ENCODE peak calls at places on chromosomes 3 and 15, in four cellular contexts. U is K562, R is endothelial cell of umbilical vein, P is GM12878. O is an unnamed sample.

GRCh38 chr3:188220988-188221818 is 67.2 kb downstream of the LPP start:
- DNase-seq in R (no peak), U (no peak), P (no peak), O (peak; percentile 76)

GRCh38 chr15:67097424-67097823 is 32.0 kb downstream of the SMAD3 start:
- DNase-seq in P (no peak), U (no peak), R (no peak), O (no peak)

GRCh38 chr3:107589454-107589853 is 66.7 kb downstream of the BBX start:
- DNase-seq in R (no peak), U (no peak), P (peak; percentile 55), O (no peak)

GRCh38 chr3:141050576-141050912 is 603 bp upstream of the SPSB4 start:
- DNase-seq in P (no peak), U (no peak), R (no peak), O (no peak)

GRCh38 chr15:71595846-71596553 is 214.4 kb upstream of the NR2E3 start:
- DNase-seq in R (no peak), U (no peak), P (no peak), O (peak; percentile 21)

GRCh38 chr3:137809523-137809922 is 45.4 kb downstream of the SOX14 start:
- DNase-seq in U (no peak), P (no peak), R (no peak), O (no peak)

GRCh38 chr3:19202303-19202702 is 54.0 kb downstream of the KCNH8 start:
- DNase-seq in P (no peak), R (no peak), U (no peak), O (no peak)

GRCh38 chr3:123312331-123313265 is 110.9 kb downstream of the SEC22A start:
- DNase-seq in R (no peak), P (no peak), U (no peak), O (peak; percentile 4)

GRCh38 chr15:67746022-67746421 is 79.3 kb upstream of the SKOR1 start:
- DNase-seq in U (no peak), R (no peak), P (no peak), O (peak; percentile 36)

GRCh38 chr3:111241960-111242359 is 170.3 kb downstream of the NECTIN3 start:
- DNase-seq in U (no peak), P (no peak), R (no peak), O (no peak)
- TF ChIP-seq FOS in U (no peak), P (no peak), R (no peak), O (no peak)

DNA sequence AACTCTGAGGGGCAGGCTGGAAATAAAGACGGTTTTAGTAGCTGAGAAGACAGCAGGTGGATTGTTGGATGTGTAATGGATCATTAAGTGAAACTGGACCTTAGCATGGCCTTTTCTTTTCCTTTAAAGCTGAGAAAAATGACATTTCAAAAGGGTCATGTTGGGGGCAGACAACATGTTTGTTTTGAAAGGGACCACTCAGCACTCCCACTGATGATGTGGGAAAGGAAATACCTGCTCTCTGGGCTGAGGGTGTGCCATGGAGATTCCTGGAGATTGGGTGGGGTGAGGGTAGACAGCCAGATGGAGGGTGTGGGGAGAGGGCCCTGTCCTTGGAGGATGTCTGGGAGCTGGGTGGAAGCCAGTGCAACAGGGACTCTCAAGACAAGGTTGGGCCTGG is 38.4 kb downstream of the ANAPC13 start:
- DNase-seq in P (no peak), R (peak; percentile 54), U (no peak), O (no peak)
- TF ChIP-seq FOS in P (no peak), R (no peak), U (no peak), O (no peak)

GRCh38 chr3:81326245-81326644 is 435.2 kb downstream of the GBE1 start:
- DNase-seq in P (no peak), U (no peak), R (no peak), O (no peak)
- TF ChIP-seq FOS in P (no peak), U (no peak), R (no peak), O (no peak)

DNA sequence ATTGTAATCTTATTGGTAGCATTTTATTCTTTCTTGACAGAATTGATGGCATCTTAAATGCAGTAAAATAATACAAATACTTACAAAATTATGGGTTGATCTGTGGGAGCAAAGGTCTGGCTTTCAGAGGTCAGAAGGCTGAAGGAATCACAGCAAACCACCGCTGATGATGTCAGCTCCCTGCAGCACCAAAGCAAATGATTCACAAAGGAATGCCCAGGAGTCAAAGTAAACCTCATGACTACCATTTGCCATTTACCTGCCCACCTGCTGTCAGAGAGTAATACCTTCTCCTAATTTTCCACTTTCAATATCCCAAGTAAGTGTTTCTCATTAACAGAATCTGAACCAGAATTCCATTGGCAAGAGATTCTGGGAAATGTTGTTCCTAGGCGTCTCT is 46.1 kb downstream of the CPA3 start:
- DNase-seq in P (no peak), U (no peak), R (no peak), O (no peak)
- TF ChIP-seq FOS in P (no peak), U (no peak), R (no peak), O (no peak)

DNA sequence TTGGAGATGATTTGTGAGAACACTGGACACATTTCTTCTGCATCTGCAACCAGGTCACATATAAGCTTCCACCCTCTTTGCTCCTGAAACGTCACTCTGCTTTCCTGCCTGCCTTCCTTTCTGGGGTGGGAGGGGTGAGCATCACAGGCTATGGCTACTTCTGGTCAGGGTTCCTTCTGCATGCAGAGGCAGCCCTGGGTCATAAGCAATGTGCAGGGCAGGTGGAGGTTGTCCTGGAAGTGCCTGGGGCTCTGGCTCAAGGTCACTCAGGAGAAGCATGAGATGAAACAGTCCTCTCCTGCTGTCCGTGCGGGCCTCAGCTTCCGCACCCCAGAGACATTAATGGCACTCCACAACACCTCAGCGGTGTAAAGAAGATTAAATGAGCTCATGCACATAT is 15.1 kb downstream of the SLC6A20 start:
- DNase-seq in P (no peak), U (no peak), R (no peak), O (no peak)
- TF ChIP-seq FOS in P (no peak), U (no peak), R (no peak), O (no peak)

O was measured in IMR-90.